ENCODE peak calls at places on chromosomes 5 and 9, in four cellular contexts. Z is HCT116, D is A549, C is Peyer's patch. A is an unnamed sample.

GRCh38 chr5:172864161-172864560 is 30.1 kb downstream of the ERGIC1 start:
- DNase-seq in Z (no peak), D (no peak), C (no peak), A (no peak)

GRCh38 chr5:122295138-122295537 is 16.9 kb upstream of the SNCAIP start:
- DNase-seq in Z (peak; percentile 18), D (peak; percentile 15), C (no peak), A (no peak)

GRCh38 chr9:130932220-130933069 is 6.6 kb downstream of the FIBCD1 start:
- DNase-seq in Z (no peak), D (no peak), C (no peak), A (no peak)

GRCh38 chr5:107805166-107805565 is 134.4 kb upstream of the EFNA5 start:
- DNase-seq in Z (no peak), D (no peak), C (no peak), A (no peak)

GRCh38 chr9:112774006-112774996 is 23.7 kb downstream of the SNX30 start:
- DNase-seq in Z (no peak), D (no peak), C (no peak), A (no peak)

GRCh38 chr9:124206391-124206790 is 51.4 kb upstream of the NEK6 start:
- DNase-seq in Z (no peak), D (no peak), C (no peak), A (no peak)

GRCh38 chr5:168786142-168786541 is 207.0 kb upstream of the PANK3 start:
- DNase-seq in Z (peak; percentile 3), D (no peak), C (no peak), A (no peak)

GRCh38 chr5:175590471-175590881 is 67.4 kb upstream of the HRH2 start:
- DNase-seq in Z (no peak), D (no peak), C (no peak), A (peak; percentile 90)

GRCh38 chr5:157198277-157199058 is 17.8 kb downstream of the ITK start:
- DNase-seq in Z (no peak), D (no peak), C (no peak), A (no peak)

GRCh38 chr5:58013542-58014258 is 446.2 kb downstream of the PLK2 start:
- DNase-seq in Z (no peak), D (no peak), C (no peak), A (no peak)

GRCh38 chr9:12884736-12885395 is 110.0 kb downstream of the LURAP1L start:
- DNase-seq in Z (peak; percentile 55), D (peak; percentile 86), C (no peak), A (peak; percentile 63)

GRCh38 chr5:35098214-35098613 is 50.5 kb upstream of the AGXT2 start:
- DNase-seq in Z (no peak), D (no peak), C (no peak), A (no peak)

GRCh38 chr5:2750026-2750757 is 1.3 kb downstream of the IRX2 start:
- DNase-seq in Z (no peak), D (no peak), C (no peak), A (no peak)

GRCh38 chr9:79256691-79257213 is 315.0 kb upstream of the TLE4 start:
- DNase-seq in Z (no peak), D (no peak), C (no peak), A (no peak)

GRCh38 chr9:123642291-123643278 is 286.6 kb downstream of the CRB2 start:
- DNase-seq in Z (no peak), D (no peak), C (no peak), A (peak; percentile 28)

GRCh38 chr5:171434874-171435273 is 15.4 kb downstream of the FGF18 start:
- DNase-seq in Z (no peak), D (no peak), C (no peak), A (no peak)

GRCh38 chr9:18379073-18379811 is 94.7 kb upstream of the ADAMTSL1 start:
- DNase-seq in Z (no peak), D (peak; percentile 48), C (no peak), A (peak; percentile 77)

GRCh38 chr5:124877501-124878146 is 131.2 kb upstream of the ZNF608 start:
- DNase-seq in Z (no peak), D (no peak), C (no peak), A (no peak)

GRCh38 chr5:9437741-9438240 is 108.1 kb downstream of the SEMA5A start:
- DNase-seq in Z (no peak), D (no peak), C (no peak), A (peak; percentile 89)

GRCh38 chr9:122394265-122395242 is 23.7 kb downstream of the PTGS1 start:
- DNase-seq in Z (no peak), D (no peak), C (no peak), A (peak; percentile 53)

GRCh38 chr5:76041863-76042262 is 41.3 kb upstream of the SV2C start:
- DNase-seq in Z (no peak), D (no peak), C (no peak), A (no peak)

GRCh38 chr5:54561646-54562045 is 44.1 kb downstream of the SNX18 start:
- DNase-seq in Z (no peak), D (no peak), C (no peak), A (no peak)

GRCh38 chr5:30804739-30805313 is 388.7 kb upstream of the CDH6 start:
- DNase-seq in Z (no peak), D (no peak), C (no peak), A (peak; percentile 76)

GRCh38 chr9:92385953-92386352 is 18.4 kb downstream of the OGN start:
- DNase-seq in Z (peak; percentile 2), D (no peak), C (no peak), A (no peak)

GRCh38 chr9:133132174-133132573 is 11.1 kb upstream of the RALGDS start:
- DNase-seq in Z (no peak), D (no peak), C (no peak), A (no peak)

GRCh38 chr5:95281211-95281610 is 3.7 kb downstream of the MCTP1 start:
- DNase-seq in Z (peak; percentile 69), D (no peak), C (no peak), A (peak; percentile 11)

GRCh38 chr5:168366124-168366523 is 74.7 kb downstream of the WWC1 start:
- DNase-seq in Z (no peak), D (peak; percentile 44), C (no peak), A (peak; percentile 54)

GRCh38 chr5:180470361-180470760 is 23.8 kb upstream of the CNOT6 start:
- DNase-seq in Z (no peak), D (no peak), C (no peak), A (no peak)

GRCh38 chr9:22742401-22742800 is 295.8 kb downstream of the DMRTA1 start:
- DNase-seq in Z (no peak), D (no peak), C (no peak), A (no peak)

GRCh38 chr5:81371354-81371876 is 22.5 kb downstream of the ACOT12 start:
- DNase-seq in Z (no peak), D (no peak), C (no peak), A (no peak)

GRCh38 chr5:135029468-135030122 is 4.4 kb downstream of the PITX1 start:
- DNase-seq in Z (no peak), D (no peak), C (no peak), A (no peak)

DNA sequence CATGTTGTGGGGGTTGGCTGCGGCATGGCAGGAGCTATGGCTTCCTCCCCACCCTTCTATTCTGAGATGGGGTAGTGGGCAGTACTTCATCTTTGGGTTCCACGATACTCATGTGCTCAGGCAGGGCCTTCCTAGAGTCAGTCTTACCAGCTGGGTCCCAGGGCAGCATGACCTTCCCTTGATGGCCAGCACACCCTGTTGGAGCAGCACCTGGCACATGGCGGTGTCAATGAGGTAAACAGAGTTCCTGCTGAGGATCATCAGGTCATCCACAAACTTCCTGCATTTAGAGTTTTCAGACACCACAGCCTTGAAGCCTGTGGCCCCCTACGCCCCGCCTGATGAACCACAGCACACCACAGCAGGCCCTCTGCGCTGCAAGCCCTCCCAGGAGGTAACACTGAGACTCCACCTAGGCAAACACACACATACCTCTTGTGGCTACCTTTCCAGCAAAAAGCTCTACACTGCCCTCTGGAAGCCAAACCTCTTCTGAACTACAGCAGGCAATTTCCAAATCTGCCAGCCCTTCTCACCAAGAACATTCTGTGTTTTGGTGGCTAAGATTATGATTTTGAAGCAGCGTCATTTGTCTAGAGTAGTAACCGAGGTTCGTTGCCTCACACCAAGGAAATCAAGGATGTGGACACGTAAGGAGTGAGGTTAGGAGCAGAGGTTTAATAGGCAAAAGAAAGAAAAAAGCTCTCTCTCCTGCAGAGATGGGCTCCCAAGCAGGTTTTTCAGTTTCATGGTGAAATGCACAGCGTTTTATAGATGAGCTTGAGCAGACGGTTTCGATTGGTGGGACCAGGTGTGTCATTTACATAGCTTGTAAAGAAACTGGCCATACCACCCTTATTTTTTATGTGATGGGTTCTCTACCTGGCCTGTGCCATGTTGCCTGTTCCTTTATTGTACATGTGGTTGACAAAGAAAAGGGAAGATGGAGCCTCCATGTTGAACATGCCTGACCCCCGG is 20.3 kb upstream of the TMEM174 start:
- DNase-seq in Z (peak; percentile 6), D (no peak), C (no peak), A (no peak)
- H3K4me3 ChIP-seq in Z (no peak overlapping the region), D (no peak overlapping the region), C (no peak overlapping the region), A (no peak overlapping the region)

GRCh38 chr9:1768561-1768960 is 246.6 kb upstream of the SMARCA2 start:
- DNase-seq in Z (no peak), D (no peak), C (no peak), A (no peak)
- H3K27ac ChIP-seq in Z (no peak overlapping the region), D (no peak overlapping the region), C (no peak overlapping the region), A (no peak overlapping the region)

GRCh38 chr5:16983972-16984371 is 47.9 kb upstream of the MYO10 start:
- DNase-seq in Z (no peak), D (no peak), C (no peak), A (no peak)

GRCh38 chr5:16980983-16981382 is 44.9 kb upstream of the MYO10 start:
- DNase-seq in Z (no peak), D (no peak), C (no peak), A (no peak)

GRCh38 chr5:16987776-16988175 is 51.7 kb upstream of the MYO10 start:
- DNase-seq in Z (no peak), D (no peak), C (no peak), A (no peak)

GRCh38 chr5:16981700-16982099 is 45.6 kb upstream of the MYO10 start:
- DNase-seq in Z (no peak), D (no peak), C (no peak), A (no peak)

DNA sequence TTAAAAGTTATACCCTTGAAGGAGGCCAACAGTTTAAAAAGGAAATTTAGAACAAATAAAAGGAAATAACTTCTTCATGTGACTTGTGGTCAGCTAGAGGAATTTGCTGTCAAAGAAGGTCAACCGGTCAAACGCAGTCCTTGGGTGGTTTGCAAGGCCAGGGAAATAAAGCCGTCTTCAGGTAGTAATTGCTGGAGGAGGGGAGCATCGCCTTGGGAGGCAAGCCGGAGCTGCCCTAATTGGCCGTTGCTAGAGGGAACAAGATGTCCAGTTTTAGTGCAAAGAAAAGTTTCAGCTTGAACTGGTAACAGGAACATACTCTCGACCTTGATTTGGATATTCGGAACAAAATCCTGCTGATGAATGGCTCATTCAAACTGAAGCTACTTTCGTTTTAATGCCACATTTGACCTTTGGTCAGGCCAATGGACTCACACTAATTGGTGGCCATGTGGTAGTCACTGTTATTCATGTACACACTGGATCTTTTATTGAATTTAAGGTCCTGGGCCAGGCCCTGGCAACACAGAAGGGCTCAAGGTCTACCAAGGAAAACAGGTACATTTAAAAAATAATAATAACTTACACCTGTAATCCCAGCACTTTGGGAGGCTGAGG is 47.0 kb upstream of the MYO10 start:
- DNase-seq in Z (no peak), D (no peak), C (peak; percentile 50), A (no peak)
- H3K4me3 ChIP-seq in Z (no peak overlapping the region), D (no peak overlapping the region), C (no peak overlapping the region), A (no peak overlapping the region)

GRCh38 chr5:93723005-93723404 is 18.4 kb downstream of the POU5F2 start:
- DNase-seq in Z (no peak), D (no peak), C (no peak), A (no peak)

GRCh38 chr5:93724791-93725190 is 16.6 kb downstream of the POU5F2 start:
- DNase-seq in Z (no peak), D (no peak), C (no peak), A (no peak)

GRCh38 chr5:93721045-93721444 is 20.4 kb downstream of the POU5F2 start:
- DNase-seq in Z (no peak), D (no peak), C (no peak), A (no peak)

GRCh38 chr5:93722588-93722987 is 18.8 kb downstream of the POU5F2 start:
- DNase-seq in Z (no peak), D (no peak), C (no peak), A (no peak)

GRCh38 chr5:93721511-93721910 is 19.9 kb downstream of the POU5F2 start:
- DNase-seq in Z (no peak), D (no peak), C (no peak), A (no peak)
- H3K27ac ChIP-seq in Z (no peak overlapping the region), D (no peak overlapping the region), C (no peak overlapping the region), A (no peak overlapping the region)

A was measured in brain microvascular endothelial cell.